ENCODE peak calls at places on chromosomes 16 and 17, in six cellular contexts. N is fibroblast of lung, Z is HCT116, B is HFFc6, O is A549, F is heart left ventricle. P is an unnamed sample.

GRCh38 chr16:3012246-3012645 is 477 bp upstream of the CLDN9 start:
- DNase-seq in N (no peak), Z (no peak), B (no peak), O (no peak), F (no peak), P (no peak)

GRCh38 chr16:3938843-3939624 is 58.5 kb upstream of the CREBBP start:
- DNase-seq in N (peak; percentile 88), Z (no peak), B (peak; percentile 72), O (peak; percentile 86), F (peak; percentile 88), P (peak; percentile 81)

GRCh38 chr17:38579934-38580333 is 25.8 kb downstream of the SRCIN1 start:
- DNase-seq in N (peak; percentile 20), Z (no peak), B (no peak), O (peak; percentile 80), F (no peak), P (no peak)

GRCh38 chr17:245611-246010 is 64.2 kb upstream of the DOC2B start:
- DNase-seq in N (no peak), Z (no peak), B (no peak), O (no peak), F (peak; percentile 21), P (no peak)

GRCh38 chr17:8995711-8996110 is 25.6 kb upstream of the NTN1 start:
- DNase-seq in N (no peak), Z (no peak), B (no peak), O (no peak), F (no peak), P (no peak)

GRCh38 chr17:17416007-17416399 is 60.8 kb upstream of the MED9 start:
- DNase-seq in N (peak; percentile 68), Z (peak; percentile 81), B (peak; percentile 69), O (peak; percentile 86), F (no peak), P (peak; percentile 75)

GRCh38 chr17:38798614-38799500 is 499 bp downstream of the PIP4K2B start:
- DNase-seq in N (peak; percentile 58), Z (no peak), B (peak; percentile 18), O (peak; percentile 50), F (no peak), P (peak; percentile 19)

GRCh38 chr16:138049-138417 is 440 bp downstream of the NPRL3 start:
- DNase-seq in N (peak; percentile 6), Z (no peak), B (no peak), O (peak; percentile 47), F (peak; percentile 63), P (peak; percentile 28)

GRCh38 chr16:23293016-23293415 is 9.1 kb upstream of the SCNN1B start:
- DNase-seq in N (no peak), Z (no peak), B (no peak), O (no peak), F (no peak), P (no peak)

GRCh38 chr16:27217256-27217655 is 13.9 kb downstream of the KDM8 start:
- DNase-seq in N (peak; percentile 81), Z (no peak), B (no peak), O (peak; percentile 29), F (peak; percentile 41), P (no peak)

DNA sequence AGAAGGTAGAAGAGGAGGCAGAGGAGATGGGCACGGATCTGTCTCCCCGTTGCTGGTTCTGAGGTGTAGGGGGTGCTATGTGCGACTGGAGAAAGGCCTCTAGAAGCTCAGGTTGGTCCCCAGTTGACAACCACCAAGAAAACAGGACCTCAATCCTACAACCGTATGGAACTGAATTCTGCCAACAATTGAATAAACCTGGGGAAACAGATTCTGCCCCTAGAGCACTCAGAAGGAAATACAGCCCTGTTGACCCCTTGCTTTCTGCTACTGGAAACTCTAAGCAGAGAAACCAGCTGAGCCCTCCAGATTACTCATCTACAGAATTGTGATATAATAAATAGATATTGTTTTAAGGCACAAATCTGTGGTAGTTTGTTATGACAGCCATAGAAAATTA is 313.0 kb upstream of the GOT2 start:
- DNase-seq in N (no peak), Z (no peak), B (no peak), O (no peak), F (no peak), P (no peak)
- TF ChIP-seq CTCF in N (no peak), Z (no peak), B (peak; percentile 21), O (no peak), F (no peak), P (no peak)

DNA sequence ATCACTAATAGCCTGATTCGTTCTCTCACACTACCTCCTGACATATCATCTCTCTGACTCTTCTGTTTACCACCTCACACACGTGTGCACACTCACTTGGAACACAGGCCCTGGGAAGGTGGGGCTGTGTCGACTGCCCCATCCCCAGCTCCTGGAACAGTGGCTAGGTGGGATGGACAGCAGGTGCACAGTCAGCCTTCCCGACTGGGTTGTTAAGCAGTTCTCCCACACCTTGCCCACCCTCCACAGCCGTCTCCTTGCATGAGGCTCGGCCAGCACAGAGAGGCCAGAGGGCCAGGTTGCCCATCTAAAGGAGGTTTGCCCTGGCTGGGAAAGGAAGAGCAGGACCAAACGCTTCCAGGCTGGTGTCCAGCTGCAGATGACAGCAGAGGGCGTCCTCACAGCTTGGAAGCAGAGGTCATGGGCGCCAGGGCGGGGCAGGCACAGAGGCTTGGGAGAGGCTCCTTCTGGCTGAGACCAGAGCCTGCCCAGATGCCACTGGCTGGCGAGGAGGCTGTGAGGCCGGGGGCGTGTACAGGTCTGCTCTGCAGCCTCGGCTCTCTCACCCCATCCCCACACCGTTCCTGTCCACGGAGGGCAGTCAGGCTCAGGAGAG is 92.8 kb downstream of the AMFR start:
- DNase-seq in N (peak; percentile 38), Z (peak; percentile 65), B (peak; percentile 75), O (peak; percentile 79), F (peak; percentile 79), P (no peak)
- TF ChIP-seq CTCF in N (peak; percentile 38), Z (peak; percentile 62), B (peak; percentile 79), O (peak; percentile 74), F (peak; percentile 38), P (no peak)

DNA sequence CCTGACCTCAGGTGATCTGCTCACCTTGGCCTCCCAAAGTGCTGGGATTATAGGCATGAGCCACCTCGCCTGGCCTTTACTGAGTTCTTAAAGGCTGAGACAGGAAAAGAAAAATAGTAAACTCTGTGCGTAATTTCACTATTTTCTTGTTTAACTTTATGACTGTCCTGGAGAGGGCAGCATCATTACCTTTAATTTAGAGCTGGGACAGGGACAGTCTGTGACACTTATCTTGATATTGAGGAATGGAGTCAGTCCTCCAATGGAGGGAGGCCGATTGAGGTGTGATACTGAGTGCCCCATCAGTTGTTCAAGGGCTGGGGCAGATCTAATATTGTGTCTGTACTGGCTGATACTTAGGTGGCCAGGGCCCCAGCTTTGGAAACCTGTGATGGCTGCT is 21.5 kb upstream of the SPN start:
- DNase-seq in N (no peak), Z (no peak), B (no peak), O (no peak), F (no peak), P (no peak)
- TF ChIP-seq CTCF in N (peak; percentile 9), Z (peak; percentile 3), B (peak; percentile 31), O (peak; percentile 16), F (no peak), P (peak; percentile 28)

GRCh38 chr16:35255816-35256215 is 1796.4 kb downstream of the TP53TG3F start:
- DNase-seq in N (no peak), Z (no peak), B (no peak), O (no peak), F (no peak), P (no peak)
- TF ChIP-seq CTCF in N (no peak), Z (no peak), B (no peak), O (no peak), F (no peak), P (no peak)

GRCh38 chr17:51850206-51850605 is 308.3 kb downstream of the CA10 start:
- DNase-seq in N (no peak), Z (no peak), B (no peak), O (no peak), F (no peak), P (no peak)
- TF ChIP-seq CTCF in N (no peak), Z (peak; percentile 32), B (no peak), O (no peak), F (no peak), P (peak; percentile 19)

GRCh38 chr17:56601613-56602012 is 8.1 kb downstream of the NOG start:
- DNase-seq in N (no peak), Z (no peak), B (no peak), O (no peak), F (no peak), P (no peak)
- TF ChIP-seq CTCF in N (no peak), Z (no peak), B (no peak), O (no peak), F (no peak), P (no peak)

DNA sequence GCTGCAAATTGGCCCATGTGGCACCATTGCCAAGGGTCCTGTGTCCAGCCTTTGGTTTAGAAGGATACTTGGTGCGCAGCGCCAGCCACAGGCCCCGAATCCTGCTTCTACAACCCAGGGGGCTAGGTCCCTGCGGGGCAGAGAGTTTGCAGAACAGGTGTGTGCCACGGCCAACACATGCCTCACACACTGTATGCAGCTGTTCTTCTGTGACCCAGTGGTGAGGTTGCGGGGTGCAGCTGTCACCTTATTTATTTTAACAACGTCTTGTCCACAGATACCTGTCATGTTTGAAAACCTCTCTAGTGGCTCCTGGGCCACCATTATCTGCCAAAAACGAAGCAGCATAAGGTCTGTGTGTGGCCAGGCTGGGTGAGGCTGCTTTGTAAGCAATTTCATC is 11.6 kb downstream of the CBFA2T3 start:
- DNase-seq in N (no peak), Z (no peak), B (no peak), O (no peak), F (peak; percentile 11), P (no peak)
- TF ChIP-seq CTCF in N (no peak), Z (no peak), B (no peak), O (no peak), F (no peak), P (no peak)